ENCODE peak calls at places on chromosomes 5 and 9, in four cellular contexts. R is body of pancreas, K is tibial nerve, U is psoas muscle. P is an unnamed sample. For H3K4me1, the result is how much of the 10 kb centered on the place peaks cover.

GRCh38 chr9:20551835-20552234 is 70.5 kb downstream of the MLLT3 start:
- DNase-seq in R (no peak), K (no peak), U (no peak), P (no peak)

GRCh38 chr9:131382850-131383729 is 10.8 kb upstream of the PRRC2B start:
- DNase-seq in R (peak), K (no peak), U (peak), P (no peak)

GRCh38 chr5:135560858-135561257 is 17.9 kb downstream of the CXCL14 start:
- DNase-seq in R (peak), K (peak), U (peak), P (no peak)

GRCh38 chr5:143456952-143457547 is 53.6 kb upstream of the NR3C1 start:
- DNase-seq in R (no peak), K (no peak), U (no peak), P (no peak)

GRCh38 chr9:12855066-12855465 is 80.2 kb downstream of the LURAP1L start:
- DNase-seq in R (no peak), K (no peak), U (no peak), P (no peak)

GRCh38 chr9:109086221-109086620 is 33.5 kb downstream of the TMEM245 start:
- DNase-seq in R (no peak), K (no peak), U (no peak), P (no peak)

GRCh38 chr5:106258591-106259125 is 1412.1 kb downstream of the EFNA5 start:
- DNase-seq in R (no peak), K (no peak), U (no peak), P (no peak)

GRCh38 chr5:135937245-135937644 is 17.5 kb downstream of the LECT2 start:
- DNase-seq in R (no peak), K (no peak), U (no peak), P (no peak)

GRCh38 chr9:94623253-94623652 is 16.1 kb downstream of the FBP1 start:
- DNase-seq in R (peak), K (no peak), U (no peak), P (peak)

GRCh38 chr5:149212203-149212951 is 59.3 kb upstream of the AFAP1L1 start:
- DNase-seq in R (no peak), K (no peak), U (no peak), P (no peak)

GRCh38 chr5:124707516-124707915 is 38.9 kb downstream of the ZNF608 start:
- DNase-seq in R (no peak), K (no peak), U (no peak), P (no peak)

GRCh38 chr5:67141644-67142043 is 55.0 kb downstream of the CD180 start:
- DNase-seq in R (no peak), K (no peak), U (no peak), P (no peak)

GRCh38 chr5:71810023-71810422 is 90.9 kb downstream of the CARTPT start:
- DNase-seq in R (no peak), K (no peak), U (no peak), P (no peak)

GRCh38 chr5:32231929-32232328 is 57.8 kb upstream of the GOLPH3 start:
- DNase-seq in R (no peak), K (no peak), U (no peak), P (no peak)

GRCh38 chr5:95730730-95731570 is at the start of gene RHOBTB3:
- DNase-seq in R (peak), K (peak), U (peak), P (peak)

GRCh38 chr5:149936044-149936699 is 8.4 kb downstream of the PDE6A start:
- DNase-seq in R (no peak), K (no peak), U (no peak), P (no peak)

GRCh38 chr5:10595678-10596309 is 31.9 kb downstream of the ANKRD33B start:
- DNase-seq in R (peak), K (no peak), U (no peak), P (no peak)

GRCh38 chr9:110871736-110872135 is 166.5 kb downstream of the LPAR1 start:
- DNase-seq in R (no peak), K (no peak), U (no peak), P (no peak)

GRCh38 chr5:59790399-59791130 is 103.0 kb downstream of the PDE4D start:
- DNase-seq in R (no peak), K (no peak), U (no peak), P (no peak)

GRCh38 chr5:133780619-133781280 is 168.4 kb upstream of the FSTL4 start:
- DNase-seq in R (no peak), K (no peak), U (peak), P (no peak)

GRCh38 chr9:4126184-4126865 is 173.5 kb downstream of the GLIS3 start:
- DNase-seq in R (no peak), K (no peak), U (no peak), P (no peak)

GRCh38 chr9:97773091-97773490 is 76.0 kb upstream of the XPA start:
- DNase-seq in R (no peak), K (no peak), U (no peak), P (peak)

GRCh38 chr5:31854181-31854624 is 215.3 kb downstream of the PDZD2 start:
- DNase-seq in R (peak), K (no peak), U (peak), P (no peak)

GRCh38 chr5:9454012-9454481 is 91.8 kb downstream of the SEMA5A start:
- DNase-seq in R (no peak), K (no peak), U (no peak), P (no peak)

GRCh38 chr9:115137511-115137910 is 19.6 kb upstream of the TNC start:
- DNase-seq in R (no peak), K (no peak), U (no peak), P (no peak)

GRCh38 chr9:26928966-26929495 is 18.0 kb downstream of the PLAA start:
- DNase-seq in R (no peak), K (no peak), U (no peak), P (no peak)

GRCh38 chr5:34822921-34823715 is 15.8 kb upstream of the TTC23L start:
- DNase-seq in R (no peak), K (no peak), U (no peak), P (no peak)

GRCh38 chr5:59703789-59704188 is 189.7 kb downstream of the PDE4D start:
- DNase-seq in R (no peak), K (no peak), U (no peak), P (no peak)

GRCh38 chr9:133730994-133731715 is 7.0 kb downstream of the SARDH start:
- DNase-seq in R (peak), K (no peak), U (no peak), P (no peak)
- H3K4me1 ChIP-seq in R (under half), K (under half), U (under half), P (under half)

GRCh38 chr5:91222482-91222881 is 160.6 kb downstream of the ARRDC3 start:
- DNase-seq in R (no peak), K (no peak), U (no peak), P (no peak)

GRCh38 chr5:91219141-91219802 is 163.8 kb downstream of the ARRDC3 start:
- DNase-seq in R (peak), K (peak), U (no peak), P (no peak)

GRCh38 chr5:91217859-91218258 is 165.3 kb downstream of the ARRDC3 start:
- DNase-seq in R (no peak), K (no peak), U (no peak), P (no peak)

GRCh38 chr5:91221917-91222316 is 161.2 kb downstream of the ARRDC3 start:
- DNase-seq in R (no peak), K (no peak), U (no peak), P (no peak)

DNA sequence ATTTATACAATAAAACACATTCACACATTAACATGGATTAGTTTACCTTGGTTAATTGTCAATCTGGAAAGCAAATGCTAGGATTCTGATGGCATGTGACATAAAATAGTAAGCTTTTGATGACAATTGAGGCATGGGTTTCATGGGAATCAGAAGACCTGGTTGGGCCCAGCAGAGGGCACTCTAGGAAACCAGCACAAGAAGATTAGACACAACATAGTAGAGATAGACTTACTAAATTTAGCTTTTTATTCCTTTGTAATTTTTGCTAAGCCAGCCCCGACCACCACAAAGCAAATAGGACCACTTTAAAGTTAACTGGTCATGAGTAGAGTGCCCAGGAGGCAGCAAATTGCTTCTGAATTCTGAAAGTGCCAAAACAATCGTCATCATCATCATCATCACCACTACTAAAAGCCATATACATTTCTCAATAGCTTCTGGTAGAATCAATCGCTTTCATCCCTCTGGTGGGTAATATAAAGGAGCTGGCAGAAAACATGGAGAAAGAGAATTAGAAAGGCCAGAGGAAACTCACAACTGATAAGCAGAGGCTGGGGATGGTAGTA is 163.2 kb downstream of the ARRDC3 start:
- DNase-seq in R (peak), K (no peak), U (no peak), P (no peak)
- TF ChIP-seq CTCF in R (no peak), K (no peak), U (peak), P (no peak)

GRCh38 chr5:73448451-73449136 is at the start of gene FOXD1:
- DNase-seq in R (peak), K (peak), U (peak), P (peak)

GRCh38 chr5:73445708-73446630 is 2.6 kb downstream of the FOXD1 start:
- DNase-seq in R (no peak), K (no peak), U (no peak), P (no peak)

GRCh38 chr5:73447234-73448071 is 1.1 kb downstream of the FOXD1 start:
- DNase-seq in R (peak), K (no peak), U (peak), P (peak)

GRCh38 chr5:73448072-73448432 is 525 bp downstream of the FOXD1 start:
- DNase-seq in R (no peak), K (no peak), U (peak), P (peak)

DNA sequence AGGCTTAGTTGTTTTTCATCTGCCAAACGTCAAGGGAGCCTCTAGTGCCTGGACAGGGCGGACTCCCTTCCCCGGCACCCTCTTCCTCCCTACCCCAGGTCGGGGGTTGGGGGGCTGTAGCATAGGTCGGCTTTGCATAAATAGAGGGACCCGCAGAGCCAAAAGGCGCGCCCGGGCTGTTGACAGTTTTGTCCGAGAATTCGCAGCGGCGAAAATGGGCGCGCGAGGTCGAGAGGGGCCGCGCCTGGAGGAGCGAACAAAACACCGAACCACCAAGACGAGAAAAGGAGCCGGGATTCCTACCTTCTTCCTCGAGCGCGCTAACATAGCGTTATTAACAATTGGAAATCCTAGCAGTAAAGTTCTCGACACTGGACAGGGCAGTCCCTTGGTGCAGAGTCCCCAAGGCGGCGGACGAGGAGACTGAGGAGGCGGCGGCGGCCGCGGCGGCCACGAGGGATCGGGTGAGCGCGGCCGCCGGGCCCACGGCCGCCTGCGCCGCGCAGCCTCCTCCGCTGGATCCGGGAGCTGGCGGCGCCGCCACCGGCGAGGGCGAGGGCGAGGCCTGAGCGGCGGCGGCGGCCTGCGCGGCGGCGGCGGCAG is 1.8 kb downstream of the FOXD1 start:
- DNase-seq in R (no peak), K (no peak), U (peak), P (peak)
- H3K4me3 ChIP-seq in R (no peak), K (peak), U (peak), P (no peak)

DNA sequence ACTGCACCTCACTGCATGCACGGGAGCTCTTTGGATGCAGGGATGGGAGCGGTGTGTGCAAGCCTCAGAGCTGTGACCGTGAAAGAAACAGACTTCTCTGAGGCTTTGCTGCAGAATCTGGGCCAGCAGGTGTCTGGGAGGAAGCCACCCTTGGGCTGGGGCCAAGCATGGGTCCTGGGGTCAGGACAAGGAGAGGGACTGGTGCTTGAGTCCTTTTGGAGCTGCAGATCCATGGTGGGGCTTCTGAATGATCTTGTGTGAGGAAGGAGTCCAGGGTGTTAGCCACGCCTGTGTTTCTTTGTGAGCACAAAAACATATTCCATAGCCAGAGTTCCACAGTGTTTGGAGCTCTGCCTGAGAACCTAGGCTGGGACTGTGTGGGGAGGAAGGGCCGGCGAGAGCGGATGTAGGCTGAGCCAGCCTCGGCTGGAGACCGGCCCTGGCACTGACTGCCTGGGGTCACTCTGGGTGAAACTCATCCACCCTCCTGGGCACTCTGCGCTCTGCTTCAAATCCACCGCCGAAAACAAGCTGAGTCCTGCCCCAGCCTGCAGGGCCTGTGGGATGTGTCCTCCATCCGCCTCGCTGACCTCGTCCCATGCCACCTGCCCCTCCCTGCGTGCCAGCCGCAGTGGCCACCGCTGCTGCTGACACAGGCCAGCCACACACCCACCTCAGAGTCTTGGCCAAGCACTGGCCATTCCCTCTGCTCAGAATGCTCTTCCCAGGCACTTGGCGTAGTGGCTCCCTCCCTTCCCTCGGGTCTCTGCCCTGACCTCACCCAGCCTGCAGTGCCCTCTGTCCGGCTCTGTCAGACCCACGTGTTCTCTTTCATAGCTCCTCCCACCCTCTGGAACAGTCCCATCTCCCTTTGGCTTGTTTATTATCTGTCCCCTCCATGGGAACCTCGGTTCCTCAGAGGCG is 26.7 kb downstream of the ERGIC1 start:
- DNase-seq in R (peak), K (peak), U (peak), P (no peak)
- H3K4me1 ChIP-seq in R (under half), K (half or more), U (half or more), P (under half)

P was measured in mucosa of descending colon.